ENCODE peak calls at places on chromosomes 16 and 17, in seven cellular contexts. One of them, this sample, is unnamed.

GRCh38 chr17:50093807-50094206 is 1.3 kb upstream of the PDK2 start:
- DNase-seq in MM.1S: no peak
- DNase-seq in esophagus squamous epithelium: no peak
- DNase-seq in heart left ventricle: no peak
- DNase-seq in transverse colon: no peak
- DNase-seq in small intestine: no peak
- DNase-seq in SJSA1: no peak
- DNase-seq in this sample: no peak

GRCh38 chr16:54282202-54282922 is 4.2 kb downstream of the IRX3 start:
- DNase-seq in MM.1S: no peak
- DNase-seq in esophagus squamous epithelium: no peak
- DNase-seq in heart left ventricle: peak; percentile 65
- DNase-seq in transverse colon: peak; percentile 44
- DNase-seq in small intestine: peak; percentile 13
- DNase-seq in SJSA1: no peak
- DNase-seq in this sample: no peak

GRCh38 chr17:44334315-44335181 is 9.9 kb upstream of the SLC25A39 start:
- DNase-seq in MM.1S: no peak
- DNase-seq in esophagus squamous epithelium: no peak
- DNase-seq in heart left ventricle: no peak
- DNase-seq in transverse colon: no peak
- DNase-seq in small intestine: no peak
- DNase-seq in SJSA1: no peak
- DNase-seq in this sample: no peak

GRCh38 chr16:19238386-19238785 is 47.1 kb upstream of the CLEC19A start:
- DNase-seq in MM.1S: no peak
- DNase-seq in esophagus squamous epithelium: no peak
- DNase-seq in heart left ventricle: no peak
- DNase-seq in transverse colon: no peak
- DNase-seq in small intestine: no peak
- DNase-seq in SJSA1: no peak
- DNase-seq in this sample: no peak

GRCh38 chr17:63707151-63707550 is 7.2 kb upstream of the LIMD2 start:
- DNase-seq in MM.1S: no peak
- DNase-seq in esophagus squamous epithelium: no peak
- DNase-seq in heart left ventricle: no peak
- DNase-seq in transverse colon: no peak
- DNase-seq in small intestine: no peak
- DNase-seq in SJSA1: no peak
- DNase-seq in this sample: peak; percentile 60

GRCh38 chr17:75301502-75302206 is 12.4 kb upstream of the SLC25A19 start:
- DNase-seq in MM.1S: no peak
- DNase-seq in esophagus squamous epithelium: no peak
- DNase-seq in heart left ventricle: no peak
- DNase-seq in transverse colon: no peak
- DNase-seq in small intestine: no peak
- DNase-seq in SJSA1: no peak
- DNase-seq in this sample: no peak

GRCh38 chr16:88566158-88566557 is 4.0 kb upstream of the ZC3H18 start:
- DNase-seq in MM.1S: no peak
- DNase-seq in esophagus squamous epithelium: no peak
- DNase-seq in heart left ventricle: no peak
- DNase-seq in transverse colon: no peak
- DNase-seq in small intestine: no peak
- DNase-seq in SJSA1: no peak
- DNase-seq in this sample: no peak

GRCh38 chr16:77574867-77575619 is 140.2 kb upstream of the ADAMTS18 start:
- DNase-seq in MM.1S: no peak
- DNase-seq in esophagus squamous epithelium: no peak
- DNase-seq in heart left ventricle: peak; percentile 66
- DNase-seq in transverse colon: peak; percentile 8
- DNase-seq in small intestine: no peak
- DNase-seq in SJSA1: no peak
- DNase-seq in this sample: no peak

GRCh38 chr16:80759419-80760162 is 44.8 kb downstream of the CDYL2 start:
- DNase-seq in MM.1S: no peak
- DNase-seq in esophagus squamous epithelium: no peak
- DNase-seq in heart left ventricle: no peak
- DNase-seq in transverse colon: no peak
- DNase-seq in small intestine: peak; percentile 55
- DNase-seq in SJSA1: no peak
- DNase-seq in this sample: no peak

GRCh38 chr17:45895304-45895968 is 1.1 kb downstream of the MAPT start:
- DNase-seq in MM.1S: no peak
- DNase-seq in esophagus squamous epithelium: no peak
- DNase-seq in heart left ventricle: peak; percentile 36
- DNase-seq in transverse colon: no peak
- DNase-seq in small intestine: no peak
- DNase-seq in SJSA1: peak; percentile 26
- DNase-seq in this sample: peak; percentile 7

GRCh38 chr17:13599808-13600398 is 1.8 kb downstream of the HS3ST3A1 start:
- DNase-seq in MM.1S: no peak
- DNase-seq in esophagus squamous epithelium: no peak
- DNase-seq in heart left ventricle: no peak
- DNase-seq in transverse colon: no peak
- DNase-seq in small intestine: no peak
- DNase-seq in SJSA1: peak; percentile 30
- DNase-seq in this sample: no peak

GRCh38 chr17:28928061-28928460 is 23.3 kb downstream of the PHF12 start:
- DNase-seq in MM.1S: no peak
- DNase-seq in esophagus squamous epithelium: no peak
- DNase-seq in heart left ventricle: no peak
- DNase-seq in transverse colon: no peak
- DNase-seq in small intestine: no peak
- DNase-seq in SJSA1: no peak
- DNase-seq in this sample: no peak

GRCh38 chr17:49210158-49211029 is at the start of the genes ABI3 and GNGT2:
- DNase-seq in MM.1S: no peak
- DNase-seq in esophagus squamous epithelium: no peak
- DNase-seq in heart left ventricle: peak; percentile 63
- DNase-seq in transverse colon: peak; percentile 70
- DNase-seq in small intestine: peak; percentile 61
- DNase-seq in SJSA1: no peak
- DNase-seq in this sample: peak; percentile 47

GRCh38 chr17:4839965-4840892 is 7.1 kb downstream of the MINK1 start:
- DNase-seq in MM.1S: no peak
- DNase-seq in esophagus squamous epithelium: no peak
- DNase-seq in heart left ventricle: no peak
- DNase-seq in transverse colon: no peak
- DNase-seq in small intestine: no peak
- DNase-seq in SJSA1: peak; percentile 62
- DNase-seq in this sample: no peak

GRCh38 chr16:86827521-86827920 is 249.2 kb downstream of the FOXL1 start:
- DNase-seq in MM.1S: no peak
- DNase-seq in esophagus squamous epithelium: no peak
- DNase-seq in heart left ventricle: no peak
- DNase-seq in transverse colon: no peak
- DNase-seq in small intestine: no peak
- DNase-seq in SJSA1: peak; percentile 67
- DNase-seq in this sample: no peak

GRCh38 chr17:59330314-59330942 is 1.0 kb upstream of the YPEL2 start:
- DNase-seq in MM.1S: peak; percentile 73
- DNase-seq in esophagus squamous epithelium: no peak
- DNase-seq in heart left ventricle: peak; percentile 50
- DNase-seq in transverse colon: peak; percentile 84
- DNase-seq in small intestine: peak; percentile 93
- DNase-seq in SJSA1: no peak
- DNase-seq in this sample: no peak

GRCh38 chr16:1538804-1539520 is 5.5 kb downstream of the TMEM204 start:
- DNase-seq in MM.1S: no peak
- DNase-seq in esophagus squamous epithelium: no peak
- DNase-seq in heart left ventricle: no peak
- DNase-seq in transverse colon: no peak
- DNase-seq in small intestine: no peak
- DNase-seq in SJSA1: no peak
- DNase-seq in this sample: peak; percentile 48

GRCh38 chr17:11369570-11369969 is 128.6 kb downstream of the SHISA6 start:
- DNase-seq in MM.1S: no peak
- DNase-seq in esophagus squamous epithelium: no peak
- DNase-seq in heart left ventricle: no peak
- DNase-seq in transverse colon: no peak
- DNase-seq in small intestine: no peak
- DNase-seq in SJSA1: no peak
- DNase-seq in this sample: no peak

GRCh38 chr17:57366177-57366557 is 109.8 kb downstream of the MSI2 start:
- DNase-seq in MM.1S: no peak
- DNase-seq in esophagus squamous epithelium: no peak
- DNase-seq in heart left ventricle: no peak
- DNase-seq in transverse colon: no peak
- DNase-seq in small intestine: no peak
- DNase-seq in SJSA1: no peak
- DNase-seq in this sample: no peak

GRCh38 chr17:57363580-57363979 is 107.3 kb downstream of the MSI2 start:
- DNase-seq in MM.1S: no peak
- DNase-seq in esophagus squamous epithelium: no peak
- DNase-seq in heart left ventricle: no peak
- DNase-seq in transverse colon: no peak
- DNase-seq in small intestine: no peak
- DNase-seq in SJSA1: no peak
- DNase-seq in this sample: no peak

GRCh38 chr17:57362797-57363556 is 106.7 kb downstream of the MSI2 start:
- DNase-seq in MM.1S: no peak
- DNase-seq in esophagus squamous epithelium: no peak
- DNase-seq in heart left ventricle: no peak
- DNase-seq in transverse colon: no peak
- DNase-seq in small intestine: no peak
- DNase-seq in SJSA1: no peak
- DNase-seq in this sample: no peak

GRCh38 chr17:57365420-57365819 is 109.1 kb downstream of the MSI2 start:
- DNase-seq in MM.1S: no peak
- DNase-seq in esophagus squamous epithelium: no peak
- DNase-seq in heart left ventricle: no peak
- DNase-seq in transverse colon: no peak
- DNase-seq in small intestine: no peak
- DNase-seq in SJSA1: no peak
- DNase-seq in this sample: no peak

DNA sequence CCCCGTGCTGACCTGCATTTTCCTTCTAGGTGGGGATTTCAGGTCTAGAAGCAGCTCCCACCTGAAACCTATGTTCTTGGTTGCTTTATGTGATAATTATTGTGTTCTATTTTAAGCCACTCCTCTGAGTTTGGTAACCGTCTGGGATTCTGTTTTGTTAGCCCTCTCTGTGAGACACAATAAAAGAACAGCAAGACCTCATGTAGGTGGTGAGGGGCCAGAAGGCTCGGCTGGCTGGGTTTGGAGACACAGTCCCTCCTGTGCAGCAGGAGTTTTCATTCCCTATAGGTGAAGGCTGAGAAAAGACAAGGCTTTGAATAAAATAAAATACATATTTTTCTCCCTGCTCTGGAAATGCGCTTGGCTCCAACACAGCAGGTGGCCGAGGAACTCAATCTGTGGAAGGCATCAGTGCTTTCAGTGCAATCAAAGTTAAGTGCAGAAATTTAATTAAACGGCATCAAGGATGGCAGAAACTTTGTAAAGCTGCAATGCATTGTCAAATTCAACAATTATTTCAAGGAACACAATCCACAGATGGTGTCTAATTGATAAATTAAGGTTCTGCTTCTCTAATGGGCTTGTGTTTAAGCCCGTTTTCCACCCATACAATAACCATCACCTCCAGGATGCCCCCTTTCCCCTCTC is 107.8 kb downstream of the MSI2 start:
- DNase-seq in MM.1S: no peak
- DNase-seq in esophagus squamous epithelium: no peak
- DNase-seq in heart left ventricle: no peak
- DNase-seq in transverse colon: no peak
- DNase-seq in small intestine: no peak
- DNase-seq in SJSA1: no peak
- DNase-seq in this sample: no peak
- H3K27ac ChIP-seq in MM.1S: no peak overlapping the region
- H3K27ac ChIP-seq in esophagus squamous epithelium: no peak overlapping the region
- H3K27ac ChIP-seq in heart left ventricle: peak overlapping the region; percentile 56
- H3K27ac ChIP-seq in transverse colon: no peak overlapping the region
- H3K27ac ChIP-seq in small intestine: no peak overlapping the region
- H3K27ac ChIP-seq in SJSA1: no peak overlapping the region
- H3K27ac ChIP-seq in this sample: no peak overlapping the region

GRCh38 chr17:78361227-78361683 is 1.4 kb upstream of the SOCS3 start:
- DNase-seq in MM.1S: no peak
- DNase-seq in esophagus squamous epithelium: no peak
- DNase-seq in heart left ventricle: no peak
- DNase-seq in transverse colon: no peak
- DNase-seq in small intestine: no peak
- DNase-seq in SJSA1: no peak
- DNase-seq in this sample: no peak
- H3K4me1 ChIP-seq in MM.1S: peaks cover 7% of the 10 kb centered on the region
- H3K4me1 ChIP-seq in esophagus squamous epithelium: peaks cover 61% of the 10 kb centered on the region
- H3K4me1 ChIP-seq in heart left ventricle: peaks cover 41% of the 10 kb centered on the region
- H3K4me1 ChIP-seq in transverse colon: peaks cover 16% of the 10 kb centered on the region
- H3K4me1 ChIP-seq in small intestine: peaks cover 5% of the 10 kb centered on the region
- H3K4me1 ChIP-seq in SJSA1: peaks cover 53% of the 10 kb centered on the region
- H3K4me1 ChIP-seq in this sample: peaks cover 34% of the 10 kb centered on the region

DNA sequence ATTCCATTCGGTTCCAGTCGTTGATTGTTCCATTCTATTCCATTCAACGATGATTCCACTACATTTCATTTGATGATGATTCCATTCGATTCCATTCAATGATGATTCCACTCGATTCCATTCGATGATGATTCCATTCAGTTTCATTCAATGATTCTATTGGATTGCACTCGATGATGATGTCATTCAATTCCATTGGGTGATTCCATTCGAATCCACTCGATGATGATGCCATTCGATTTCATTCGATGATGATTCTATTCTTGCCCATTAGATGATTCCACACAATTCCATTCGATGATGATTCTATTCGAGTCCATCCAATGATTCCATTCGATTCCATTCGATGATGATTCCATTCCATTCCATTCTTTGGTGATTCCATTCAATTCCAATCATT is 1283.7 kb downstream of the TP53TG3F start:
- DNase-seq in MM.1S: no peak
- DNase-seq in esophagus squamous epithelium: no peak
- DNase-seq in heart left ventricle: no peak
- DNase-seq in transverse colon: no peak
- DNase-seq in small intestine: no peak
- DNase-seq in SJSA1: no peak
- DNase-seq in this sample: no peak
- H3K9me3 ChIP-seq in MM.1S: no peaks in the 10 kb centered on the region
- H3K9me3 ChIP-seq in esophagus squamous epithelium: no peaks in the 10 kb centered on the region
- H3K9me3 ChIP-seq in heart left ventricle: peaks cover 75% of the 10 kb centered on the region
- H3K9me3 ChIP-seq in transverse colon: peaks cover 22% of the 10 kb centered on the region
- H3K9me3 ChIP-seq in small intestine: no peaks in the 10 kb centered on the region
- H3K9me3 ChIP-seq in SJSA1: peaks cover 3% of the 10 kb centered on the region
- H3K9me3 ChIP-seq in this sample: peaks cover 25% of the 10 kb centered on the region

DNA sequence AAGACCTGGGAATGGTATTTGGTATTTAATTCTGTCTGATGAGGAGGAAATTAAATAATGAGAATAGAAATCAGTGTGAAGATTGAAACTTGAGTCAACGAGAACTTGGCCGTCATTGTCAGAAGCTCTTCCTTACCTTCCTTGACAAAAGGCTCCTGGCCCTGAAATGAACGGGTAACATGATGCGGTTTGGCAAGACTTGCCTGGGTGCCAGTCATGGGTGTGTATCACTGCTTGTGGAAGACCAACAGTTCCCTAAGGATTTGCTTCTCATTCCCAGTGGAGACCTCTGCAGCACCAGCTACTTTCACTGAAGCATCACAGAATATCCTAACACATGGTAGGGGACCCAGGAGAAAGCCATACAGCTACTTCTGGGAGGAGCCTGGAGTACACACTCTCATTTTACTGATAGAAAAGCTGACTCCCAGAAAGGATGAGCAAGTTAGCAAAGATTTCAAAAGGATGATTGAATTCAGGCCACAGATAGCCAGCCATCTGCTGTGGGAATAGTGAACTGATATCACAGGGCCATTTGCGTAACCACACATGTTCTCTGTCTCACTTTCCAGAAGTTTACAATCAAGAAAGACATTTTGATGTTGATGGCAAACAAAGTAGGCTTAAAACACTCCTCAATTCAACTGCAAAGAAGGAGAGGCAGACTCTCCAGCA is 258.1 kb upstream of the SALL1 start:
- DNase-seq in MM.1S: no peak
- DNase-seq in esophagus squamous epithelium: no peak
- DNase-seq in heart left ventricle: no peak
- DNase-seq in transverse colon: no peak
- DNase-seq in small intestine: no peak
- DNase-seq in SJSA1: no peak
- DNase-seq in this sample: no peak
- H3K27ac ChIP-seq in MM.1S: no peak overlapping the region
- H3K27ac ChIP-seq in esophagus squamous epithelium: no peak overlapping the region
- H3K27ac ChIP-seq in heart left ventricle: no peak overlapping the region
- H3K27ac ChIP-seq in transverse colon: no peak overlapping the region
- H3K27ac ChIP-seq in small intestine: no peak overlapping the region
- H3K27ac ChIP-seq in SJSA1: no peak overlapping the region
- H3K27ac ChIP-seq in this sample: no peak overlapping the region